ENCODE peak calls at places on chromosomes 11 and 22, in nine cellular contexts. E is renal cortical epithelial cell; I is ovary; X is Karpas-422; R is right lobe of liver; L is omental fat pad; A is NCI-H510A treated with DMSO at 0.1 percent for 48 hours; W is activated T-helper 1 cell treated with anti-CD3 and anti-CD28 coated beads, Interleukin-12 subunit alpha, Interleukin-12 subunit beta, Interleukin-2, Interleukin-4 antibody, amounts not matched to agents 30 ng/mL and 10 ng/mL and 1 ng/mL, durations not matched to agents 14 hours and 24 hours and 36 hours; H is activated naive CD8-positive, alpha-beta T cell treated with anti-CD3 and anti-CD28 coated beads, Interleukin-2, amount 50 U/mL, for 24 hours. P is an unnamed sample.
A peak's percentile ranks its signal among the peaks of the same experiment; 100 is the strongest.

GRCh38 chr11:11742486-11742885 is 99.3 kb upstream of the USP47 start:
- DNase-seq in E (no peak), I (no peak), X (no peak), R (no peak), L (no peak), A (no peak), W (no peak), H (no peak), P (no peak)

GRCh38 chr22:31313366-31314147 is 21.3 kb upstream of the PIK3IP1 start:
- DNase-seq in E (peak; percentile 90), I (peak; percentile 91), X (peak; percentile 82), R (peak; percentile 75), L (peak; percentile 46), A (peak; percentile 88), W (peak; percentile 41), H (peak; percentile 77), P (peak; percentile 87)

GRCh38 chr22:31248138-31248745 is 36.1 kb downstream of the LIMK2 start:
- DNase-seq in E (peak; percentile 91), I (peak; percentile 77), X (peak; percentile 79), R (peak; percentile 66), L (peak; percentile 50), A (peak; percentile 2), W (peak; percentile 66), H (peak; percentile 42), P (peak; percentile 83)

GRCh38 chr11:67277231-67277961 is 11.1 kb downstream of the GRK2 start:
- DNase-seq in E (no peak), I (peak; percentile 85), X (peak; percentile 97), R (peak; percentile 90), L (peak; percentile 71), A (peak; percentile 90), W (peak; percentile 87), H (peak; percentile 89), P (peak; percentile 93)

GRCh38 chr11:126687477-126687876 is 313.1 kb downstream of the KIRREL3 start:
- DNase-seq in E (no peak), I (no peak), X (no peak), R (no peak), L (no peak), A (no peak), W (no peak), H (no peak), P (no peak)

GRCh38 chr11:36364551-36364950 is 68.5 kb downstream of the PRR5L start:
- DNase-seq in E (peak; percentile 58), I (no peak), X (no peak), R (no peak), L (no peak), A (no peak), W (no peak), H (no peak), P (no peak)

GRCh38 chr11:119490253-119491006 is 67.5 kb upstream of the THY1 start:
- DNase-seq in E (no peak), I (no peak), X (no peak), R (no peak), L (no peak), A (no peak), W (no peak), H (no peak), P (peak; percentile 38)

GRCh38 chr11:27423125-27423524 is 49.5 kb downstream of the LGR4 start:
- DNase-seq in E (peak; percentile 82), I (peak; percentile 32), X (no peak), R (peak; percentile 62), L (no peak), A (no peak), W (no peak), H (no peak), P (no peak)

GRCh38 chr11:59562292-59562691 is 51.0 kb downstream of the OR4D9 start:
- DNase-seq in E (peak; percentile 59), I (no peak), X (no peak), R (no peak), L (no peak), A (no peak), W (no peak), H (no peak), P (no peak)

GRCh38 chr11:102911758-102912481 is 37.1 kb upstream of the MMP12 start:
- DNase-seq in E (peak; percentile 33), I (no peak), X (no peak), R (no peak), L (no peak), A (no peak), W (no peak), H (no peak), P (no peak)

GRCh38 chr11:121036981-121037380 is 13.1 kb downstream of the TBCEL start:
- DNase-seq in E (no peak), I (no peak), X (no peak), R (no peak), L (no peak), A (no peak), W (no peak), H (no peak), P (no peak)

GRCh38 chr11:72573380-72573949 is 100.8 kb downstream of the PDE2A start:
- DNase-seq in E (peak; percentile 10), I (no peak), X (peak; percentile 74), R (no peak), L (no peak), A (peak; percentile 50), W (no peak), H (peak; percentile 44), P (peak; percentile 34)

GRCh38 chr11:128555606-128556005 is 31.8 kb downstream of the ETS1 start:
- DNase-seq in E (peak; percentile 40), I (no peak), X (no peak), R (no peak), L (no peak), A (no peak), W (no peak), H (no peak), P (no peak)

GRCh38 chr11:46247090-46247489 is 30.4 kb upstream of the CREB3L1 start:
- DNase-seq in E (no peak), I (no peak), X (no peak), R (no peak), L (no peak), A (no peak), W (no peak), H (no peak), P (no peak)

GRCh38 chr11:83456075-83456474 is 169.9 kb upstream of the CCDC90B start:
- DNase-seq in E (no peak), I (no peak), X (no peak), R (no peak), L (no peak), A (no peak), W (no peak), H (no peak), P (no peak)

GRCh38 chr11:102615894-102616432 is 9.2 kb downstream of the MMP20 start:
- DNase-seq in E (no peak), I (no peak), X (no peak), R (no peak), L (no peak), A (no peak), W (no peak), H (no peak), P (no peak)

GRCh38 chr22:35037089-35037488 is 28.9 kb upstream of the ISX start:
- DNase-seq in E (no peak), I (no peak), X (peak; percentile 68), R (no peak), L (no peak), A (no peak), W (no peak), H (no peak), P (no peak)

GRCh38 chr11:762421-763072 is 14.7 kb downstream of the GATD1 start:
- DNase-seq in E (peak; percentile 78), I (peak; percentile 26), X (peak; percentile 72), R (no peak), L (no peak), A (peak; percentile 10), W (no peak), H (peak; percentile 30), P (no peak)

GRCh38 chr11:78469905-78470304 is 52.3 kb upstream of the GAB2 start:
- DNase-seq in E (no peak), I (no peak), X (no peak), R (no peak), L (no peak), A (no peak), W (no peak), H (no peak), P (no peak)

GRCh38 chr11:9265211-9266131 is at the start of gene DENND5A:
- DNase-seq in E (peak; percentile 51), I (peak; percentile 90), X (peak; percentile 86), R (peak; percentile 91), L (peak; percentile 40), A (peak; percentile 49), W (peak; percentile 36), H (peak; percentile 77), P (peak; percentile 91)

P was measured in aorta.